ENCODE peak calls at places on chromosomes 1 and 21, in nine cellular contexts. K is tibial artery; P is HFF-Myc; O is hepatocyte; J is CD8-positive, alpha-beta T cell; U is upper lobe of left lung; H is progenitor cell of endocrine pancreas; L is PC-3; D is Peyer's patch. Q is an unnamed sample.

GRCh38 chr1:175209493-175209921 is 16.9 kb upstream of the KIAA0040 start:
- DNase-seq in L (no peak), P (no peak), H (no peak), K (no peak), U (no peak), J (no peak), O (no peak), D (no peak), Q (no peak)

GRCh38 chr1:67766117-67766978 is 66.9 kb downstream of the GNG12 start:
- DNase-seq in D (no peak), O (peak), H (peak), U (no peak), L (peak), K (peak), P (no peak), J (peak), Q (no peak)

GRCh38 chr1:69706473-69706872 is 138.8 kb downstream of the LRRC7 start:
- DNase-seq in L (no peak), K (no peak), D (no peak), O (no peak), U (no peak), P (no peak), J (no peak), H (no peak), Q (no peak)

GRCh38 chr21:42309753-42310213 is 5.4 kb downstream of the TFF3 start:
- DNase-seq in P (peak), D (peak), J (peak), O (peak), H (peak), K (no peak), L (peak), U (peak), Q (peak)

GRCh38 chr1:47906009-47906432 is 91.2 kb downstream of the TRABD2B start:
- DNase-seq in O (peak), U (no peak), J (no peak), P (no peak), K (peak), D (no peak), L (peak), H (no peak), Q (no peak)

GRCh38 chr1:22218618-22219250 is 75.8 kb upstream of the WNT4 start:
- DNase-seq in U (peak), H (no peak), K (no peak), P (no peak), O (no peak), J (no peak), D (no peak), L (no peak), Q (no peak)

GRCh38 chr1:171805395-171806115 is 24.1 kb downstream of the METTL13 start:
- DNase-seq in U (no peak), H (no peak), D (no peak), O (no peak), K (no peak), J (no peak), L (no peak), P (no peak), Q (no peak)

GRCh38 chr1:214289574-214290272 is 8.8 kb downstream of the SMYD2 start:
- DNase-seq in D (no peak), U (no peak), P (no peak), J (no peak), H (no peak), L (no peak), O (no peak), K (no peak), Q (no peak)

GRCh38 chr1:9149837-9150581 is 21.1 kb upstream of the GPR157 start:
- DNase-seq in K (no peak), L (no peak), P (no peak), U (peak), H (no peak), D (no peak), J (no peak), O (no peak), Q (peak)

GRCh38 chr1:182450087-182450486 is at the start of gene RGSL1:
- DNase-seq in J (no peak), H (no peak), K (no peak), L (no peak), P (no peak), D (no peak), O (no peak), U (no peak), Q (no peak)

GRCh38 chr1:85708826-85709222 is 591 bp upstream of the ZNHIT6 start:
- DNase-seq in H (no peak), L (no peak), J (no peak), P (no peak), D (no peak), U (no peak), K (no peak), O (peak), Q (no peak)

GRCh38 chr21:33124879-33125278 is 54.9 kb downstream of the OLIG1 start:
- DNase-seq in K (no peak), P (no peak), H (no peak), J (no peak), L (no peak), O (no peak), U (no peak), D (no peak), Q (no peak)

GRCh38 chr1:204623894-204624361 is 61.6 kb downstream of the LRRN2 start:
- DNase-seq in L (peak), D (no peak), J (no peak), K (no peak), U (no peak), P (no peak), O (peak), H (peak), Q (no peak)

GRCh38 chr1:59498640-59499039 is 201.7 kb downstream of the FGGY start:
- DNase-seq in H (no peak), O (no peak), D (no peak), L (no peak), P (no peak), J (no peak), K (no peak), U (no peak), Q (no peak)

GRCh38 chr1:22919341-22920025 is 53.2 kb downstream of the LACTBL1 start:
- DNase-seq in H (no peak), U (no peak), K (no peak), O (no peak), D (no peak), J (no peak), P (no peak), L (no peak), Q (no peak)

GRCh38 chr1:78676996-78677395 is 27.4 kb downstream of the IFI44 start:
- DNase-seq in U (no peak), H (no peak), P (no peak), D (no peak), K (no peak), O (no peak), L (no peak), J (no peak), Q (no peak)

GRCh38 chr1:53482441-53483153 is 23.4 kb downstream of the DMRTB1 start:
- DNase-seq in H (no peak), U (no peak), O (no peak), L (no peak), D (no peak), K (no peak), J (no peak), P (no peak), Q (no peak)

GRCh38 chr1:45954401-45954847 is 151.0 kb downstream of the MAST2 start:
- DNase-seq in U (no peak), D (no peak), P (peak), L (peak), O (peak), K (peak), J (no peak), H (no peak), Q (no peak)

GRCh38 chr21:45485686-45486442 is 56.4 kb downstream of the SLC19A1 start:
- DNase-seq in U (peak), O (no peak), K (no peak), J (no peak), H (no peak), P (no peak), L (no peak), D (no peak), Q (no peak)

GRCh38 chr1:109167114-109167513 is 46.6 kb upstream of the SARS1 start:
- DNase-seq in H (no peak), L (no peak), O (no peak), P (no peak), J (no peak), U (no peak), D (no peak), K (no peak), Q (no peak)

GRCh38 chr1:15937706-15938168 is 38.2 kb downstream of the ZBTB17 start:
- DNase-seq in P (no peak), H (no peak), J (no peak), U (no peak), K (no peak), L (peak), O (no peak), D (peak), Q (no peak)
- TF ChIP-seq CTCF in P (peak), H (peak), J (no peak), U (no peak), K (no peak), L (peak), O (peak), D (peak), Q (no peak)

DNA sequence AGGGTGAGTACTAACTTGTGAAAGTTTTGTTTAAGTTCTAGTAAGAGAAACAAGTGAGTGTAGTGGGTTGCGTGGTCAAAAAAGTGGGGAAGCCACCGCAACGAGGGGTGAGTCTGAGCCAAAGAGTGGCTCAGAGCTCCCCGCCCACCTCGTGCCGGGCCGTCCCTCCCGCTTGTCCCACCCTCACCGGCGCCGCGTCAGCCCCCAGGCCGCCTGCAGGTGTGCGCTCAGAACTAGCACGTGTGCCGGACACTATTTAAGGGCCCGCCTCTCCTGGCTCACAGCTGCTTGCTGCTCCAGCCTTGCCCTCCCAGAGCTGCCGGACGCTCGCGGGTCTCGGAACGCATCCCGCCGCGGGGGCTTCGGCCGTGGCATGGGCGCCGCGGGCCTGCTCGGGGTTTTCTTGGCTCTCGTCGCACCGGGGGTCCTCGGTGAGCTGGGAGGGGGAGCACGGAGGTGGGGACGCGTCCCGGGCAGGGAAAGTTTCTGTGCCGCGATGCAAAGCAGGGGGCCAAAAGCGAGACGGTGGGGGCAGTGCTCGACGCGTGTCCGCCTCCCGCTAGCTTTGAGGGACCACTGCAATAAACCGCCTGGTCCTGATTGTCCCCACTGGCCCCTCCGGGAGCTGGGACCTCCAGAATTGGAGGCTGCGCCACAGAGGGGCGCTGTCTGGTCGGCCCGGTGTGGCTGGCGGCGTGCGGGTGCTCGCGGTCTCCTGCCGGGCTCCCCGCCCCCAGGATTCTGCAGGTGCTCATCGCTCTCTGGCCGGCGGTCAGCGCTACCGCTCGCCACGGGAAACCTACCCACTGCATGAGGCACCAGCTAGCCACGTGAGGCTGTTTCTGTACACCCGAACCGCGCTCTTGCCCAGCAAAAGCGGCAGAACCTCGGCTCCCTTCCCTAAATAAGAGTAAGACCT is at the start of gene CR2:
- DNase-seq in L (no peak), P (no peak), D (peak), O (peak), J (peak), H (peak), K (peak), U (peak), Q (no peak)
- TF ChIP-seq CTCF in L (peak), P (no peak), D (peak), O (peak), J (peak), H (peak), K (no peak), U (no peak), Q (no peak)

GRCh38 chr21:31490471-31490870 is 146.4 kb upstream of the TIAM1 start:
- DNase-seq in K (no peak), L (no peak), P (no peak), H (no peak), J (no peak), O (no peak), U (no peak), D (no peak), Q (no peak)

GRCh38 chr21:31489014-31489413 is 145.0 kb upstream of the TIAM1 start:
- DNase-seq in U (no peak), J (no peak), K (no peak), P (no peak), O (no peak), H (no peak), L (no peak), D (no peak), Q (no peak)

GRCh38 chr21:31491617-31492016 is 147.6 kb upstream of the TIAM1 start:
- DNase-seq in O (no peak), D (no peak), J (no peak), P (no peak), K (no peak), U (no peak), H (no peak), L (no peak), Q (no peak)

GRCh38 chr21:31497939-31498338 is 153.9 kb upstream of the TIAM1 start:
- DNase-seq in O (no peak), J (no peak), L (no peak), D (no peak), U (no peak), K (no peak), H (no peak), P (no peak), Q (no peak)

DNA sequence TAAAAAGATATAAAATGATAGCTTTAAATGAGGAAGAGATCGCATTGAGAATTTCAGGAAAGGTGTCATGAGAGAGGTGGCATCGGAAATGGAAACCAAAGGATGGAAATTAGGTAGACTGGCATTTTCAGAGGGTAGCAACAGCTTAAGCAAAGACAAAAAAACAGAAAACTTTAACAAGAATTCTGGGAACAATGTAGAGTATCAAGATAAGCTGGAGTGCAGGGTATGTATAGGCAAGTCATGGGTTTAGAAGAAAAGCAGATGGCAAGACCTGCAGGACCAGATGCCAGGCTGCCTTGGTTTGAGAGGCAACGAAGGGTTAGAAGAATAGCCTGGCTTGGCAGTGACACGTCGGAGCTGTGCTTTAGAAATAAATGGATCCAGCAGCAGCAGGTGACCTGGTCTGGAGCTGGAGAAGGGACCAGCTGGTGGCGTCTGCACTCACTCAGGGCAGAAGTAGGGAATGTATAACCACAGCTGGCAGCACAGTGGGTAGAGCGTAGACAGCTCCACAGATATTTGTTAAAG is 149.4 kb upstream of the TIAM1 start:
- DNase-seq in H (no peak), O (no peak), K (no peak), U (no peak), P (no peak), L (no peak), D (no peak), J (no peak), Q (no peak)
- TF ChIP-seq CTCF in H (no peak), O (no peak), K (no peak), U (no peak), P (no peak), L (no peak), D (no peak), J (no peak), Q (no peak)

GRCh38 chr1:3500265-3500835 is 45.9 kb downstream of the ARHGEF16 start:
- DNase-seq in P (no peak), U (peak), L (no peak), O (no peak), K (no peak), J (no peak), D (no peak), H (no peak), Q (no peak)

GRCh38 chr1:3498986-3499385 is 44.5 kb downstream of the ARHGEF16 start:
- DNase-seq in D (no peak), O (no peak), U (peak), H (no peak), L (no peak), K (no peak), P (no peak), J (no peak), Q (no peak)

GRCh38 chr1:3501437-3501836 is 47.0 kb downstream of the ARHGEF16 start:
- DNase-seq in U (peak), D (no peak), K (no peak), H (no peak), P (no peak), O (no peak), L (no peak), J (no peak), Q (no peak)

GRCh38 chr1:3498246-3498930 is 43.9 kb downstream of the ARHGEF16 start:
- DNase-seq in K (no peak), U (peak), H (no peak), O (no peak), D (no peak), P (no peak), L (no peak), J (no peak), Q (no peak)

DNA sequence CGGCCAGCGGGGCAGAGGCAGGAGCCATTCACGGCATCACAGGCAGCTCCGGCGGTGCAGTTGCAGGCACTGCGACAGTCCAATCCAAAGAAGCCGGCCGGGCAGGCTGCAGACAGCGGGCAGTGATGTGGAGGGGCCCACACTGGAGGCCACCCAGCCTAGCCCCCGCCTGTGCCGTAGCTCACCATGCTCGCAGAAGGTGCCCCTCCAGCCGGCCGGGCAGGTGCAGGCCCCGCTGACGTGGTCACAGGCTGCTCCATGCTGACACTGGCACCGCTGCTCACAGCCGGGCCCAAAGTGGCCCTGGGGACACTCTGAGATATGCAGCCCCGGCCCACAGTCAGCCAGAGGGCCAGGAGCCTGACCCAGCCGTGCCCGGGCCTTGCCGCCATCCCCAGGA is 45.1 kb downstream of the ARHGEF16 start:
- DNase-seq in K (no peak), U (peak), J (no peak), D (no peak), P (no peak), H (no peak), L (no peak), O (no peak), Q (no peak)
- TF ChIP-seq CTCF in K (no peak), U (no peak), J (no peak), D (no peak), P (no peak), H (no peak), L (no peak), O (no peak), Q (no peak)

DNA sequence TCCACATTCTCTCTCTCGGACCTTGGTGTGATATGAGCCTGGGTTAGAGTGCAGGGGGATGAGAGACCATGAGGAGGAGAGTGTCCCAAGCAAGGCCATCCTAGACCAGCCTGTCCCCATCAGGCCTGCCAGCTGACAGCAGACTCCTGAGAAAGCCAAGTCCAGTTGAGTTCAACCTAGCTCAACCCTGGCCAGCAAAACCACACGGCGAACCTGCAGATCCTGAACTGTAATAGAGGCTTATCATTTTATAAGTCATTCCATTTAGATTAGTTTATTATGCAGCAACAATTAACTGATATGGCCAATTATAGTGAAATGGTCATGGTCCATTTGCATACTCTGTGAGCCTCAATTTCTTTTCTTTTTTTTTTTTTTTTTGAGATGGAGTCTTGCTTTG is 36.4 kb upstream of the ARHGEF10L start:
- DNase-seq in U (no peak), H (no peak), P (no peak), O (no peak), L (no peak), J (no peak), D (no peak), K (no peak), Q (no peak)
- TF ChIP-seq CTCF in U (no peak), H (no peak), P (no peak), O (no peak), L (no peak), J (no peak), D (no peak), K (no peak), Q (no peak)

GRCh38 chr1:27547220-27548116 is 56.5 kb downstream of the AHDC1 start:
- DNase-seq in L (no peak), H (no peak), J (no peak), P (no peak), O (no peak), D (no peak), U (peak), K (no peak), Q (no peak)
- TF ChIP-seq CTCF in L (peak), H (no peak), J (no peak), P (peak), O (no peak), D (no peak), U (no peak), K (no peak), Q (no peak)

GRCh38 chr1:187816646-187817045 is 987.9 kb downstream of the PLA2G4A start:
- DNase-seq in O (no peak), J (no peak), L (no peak), K (no peak), D (no peak), H (no peak), U (no peak), P (no peak), Q (no peak)

GRCh38 chr1:187819081-187819480 is 990.3 kb downstream of the PLA2G4A start:
- DNase-seq in K (no peak), U (no peak), O (no peak), D (no peak), P (no peak), L (no peak), H (no peak), J (no peak), Q (no peak)

GRCh38 chr1:187817782-187818181 is 989.0 kb downstream of the PLA2G4A start:
- DNase-seq in L (peak), D (no peak), K (no peak), J (no peak), P (no peak), U (no peak), O (no peak), H (no peak), Q (no peak)
- TF ChIP-seq CTCF in L (no peak), D (no peak), K (no peak), J (no peak), P (peak), U (no peak), O (no peak), H (no peak), Q (no peak)